ENCODE peak calls at places on chromosomes 12 and 14, in six cellular contexts. S is H1, U is HepG2, P is HCT116, F is K562, N is GM12878. G is an unnamed sample.

GRCh38 chr12:80107221-80107620 is 7.9 kb downstream of the OTOGL start:
- DNase-seq in S (no peak), U (no peak), P (no peak), F (no peak), N (peak), G (no peak)

GRCh38 chr12:76219806-76220205 is 128.4 kb downstream of the BBS10 start:
- DNase-seq in S (no peak), U (peak), P (no peak), F (no peak), N (no peak), G (no peak)

GRCh38 chr12:3036901-3037600 is 40.1 kb upstream of the TSPAN9 start:
- DNase-seq in S (no peak), U (no peak), P (no peak), F (no peak), N (no peak), G (no peak)

GRCh38 chr12:98587084-98587483 is 6.4 kb upstream of the SLC25A3 start:
- DNase-seq in S (no peak), U (no peak), P (no peak), F (no peak), N (no peak), G (no peak)

GRCh38 chr12:43292699-43293098 is 259.3 kb downstream of the ADAMTS20 start:
- DNase-seq in S (no peak), U (no peak), P (no peak), F (no peak), N (no peak), G (no peak)

GRCh38 chr14:66003082-66003740 is 483.0 kb upstream of the CCDC196 start:
- DNase-seq in S (no peak), U (no peak), P (no peak), F (no peak), N (no peak), G (no peak)

GRCh38 chr14:60649815-60650381 is 621 bp upstream of the SIX1 start:
- DNase-seq in S (no peak), U (no peak), P (no peak), F (no peak), N (no peak), G (no peak)

GRCh38 chr12:127459687-127460086 is 807.3 kb upstream of the TMEM132C start:
- DNase-seq in S (no peak), U (no peak), P (no peak), F (peak), N (no peak), G (no peak)

GRCh38 chr12:48000878-48001321 is 3.4 kb downstream of the COL2A1 start:
- DNase-seq in S (no peak), U (no peak), P (peak), F (peak), N (no peak), G (no peak)

GRCh38 chr14:34785223-34786006 is 71.0 kb upstream of the CFL2 start:
- DNase-seq in S (no peak), U (no peak), P (no peak), F (no peak), N (no peak), G (no peak)

GRCh38 chr14:32648434-32648833 is 290.2 kb upstream of the NPAS3 start:
- DNase-seq in S (no peak), U (no peak), P (no peak), F (no peak), N (no peak), G (no peak)

GRCh38 chr12:101076940-101077351 is 133.1 kb downstream of the SLC5A8 start:
- DNase-seq in S (no peak), U (no peak), P (no peak), F (no peak), N (no peak), G (no peak)

GRCh38 chr12:54370218-54370730 is 6.0 kb upstream of the GPR84 start:
- DNase-seq in S (peak), U (no peak), P (no peak), F (peak), N (no peak), G (peak)

DNA sequence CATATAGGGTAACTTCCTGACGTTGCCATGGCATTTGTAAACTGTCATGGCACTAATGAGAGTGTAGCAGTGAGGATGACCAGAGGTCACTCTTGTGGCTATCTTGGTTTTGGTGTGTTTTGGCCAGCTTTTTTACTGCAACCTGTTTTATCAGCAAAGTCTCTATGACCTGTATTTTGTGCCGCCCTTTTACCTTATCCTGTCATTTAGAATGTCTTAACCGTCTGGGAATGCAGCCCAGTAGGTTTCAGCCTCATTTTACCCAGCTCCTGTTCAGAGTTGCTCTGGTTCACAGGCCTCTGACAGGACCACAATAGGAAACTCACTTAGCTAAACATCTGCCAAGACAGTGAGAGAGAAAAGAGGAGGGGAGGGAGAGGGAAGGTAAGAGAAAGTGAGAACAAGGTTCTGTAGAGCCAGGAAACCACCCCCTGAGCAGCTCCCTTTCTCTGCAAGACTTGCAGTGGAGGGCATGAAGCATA is 64.8 kb upstream of the PLEKHG3 start:
- DNase-seq in S (no peak), U (no peak), P (no peak), F (no peak), N (no peak), G (no peak)
- TF ChIP-seq ZNF274 in S (no peak), U (no peak), P (no peak), F (no peak), N (no peak), G (no peak)

GRCh38 chr14:103071544-103072251 is 12.3 kb upstream of the LBHD2 start:
- DNase-seq in S (no peak), U (no peak), P (no peak), F (no peak), N (no peak), G (no peak)

GRCh38 chr14:103073367-103073875 is 10.6 kb upstream of the LBHD2 start:
- DNase-seq in S (no peak), U (no peak), P (no peak), F (no peak), N (no peak), G (no peak)

GRCh38 chr14:103070971-103071542 is 13.0 kb upstream of the LBHD2 start:
- DNase-seq in S (no peak), U (no peak), P (no peak), F (no peak), N (no peak), G (no peak)

GRCh38 chr14:103073876-103074698 is 9.9 kb upstream of the LBHD2 start:
- DNase-seq in S (no peak), U (no peak), P (no peak), F (no peak), N (no peak), G (no peak)

GRCh38 chr14:103072595-103073366 is 11.2 kb upstream of the LBHD2 start:
- DNase-seq in S (no peak), U (no peak), P (no peak), F (peak), N (no peak), G (no peak)
- H3K4me3 ChIP-seq in S (no peak), U (no peak), P (no peak), F (no peak), N (no peak), G (no peak)

GRCh38 chr14:67270354-67270753 is 29.1 kb downstream of the PALS1 start:
- DNase-seq in S (no peak), U (no peak), P (no peak), F (no peak), N (no peak), G (no peak)

GRCh38 chr14:67267929-67268328 is 26.7 kb downstream of the PALS1 start:
- DNase-seq in S (no peak), U (no peak), P (no peak), F (no peak), N (no peak), G (no peak)

GRCh38 chr14:67270933-67271332 is 29.7 kb downstream of the PALS1 start:
- DNase-seq in S (no peak), U (no peak), P (no peak), F (no peak), N (no peak), G (no peak)

GRCh38 chr14:67269338-67270060 is 28.3 kb downstream of the PALS1 start:
- DNase-seq in S (no peak), U (no peak), P (no peak), F (no peak), N (no peak), G (no peak)

DNA sequence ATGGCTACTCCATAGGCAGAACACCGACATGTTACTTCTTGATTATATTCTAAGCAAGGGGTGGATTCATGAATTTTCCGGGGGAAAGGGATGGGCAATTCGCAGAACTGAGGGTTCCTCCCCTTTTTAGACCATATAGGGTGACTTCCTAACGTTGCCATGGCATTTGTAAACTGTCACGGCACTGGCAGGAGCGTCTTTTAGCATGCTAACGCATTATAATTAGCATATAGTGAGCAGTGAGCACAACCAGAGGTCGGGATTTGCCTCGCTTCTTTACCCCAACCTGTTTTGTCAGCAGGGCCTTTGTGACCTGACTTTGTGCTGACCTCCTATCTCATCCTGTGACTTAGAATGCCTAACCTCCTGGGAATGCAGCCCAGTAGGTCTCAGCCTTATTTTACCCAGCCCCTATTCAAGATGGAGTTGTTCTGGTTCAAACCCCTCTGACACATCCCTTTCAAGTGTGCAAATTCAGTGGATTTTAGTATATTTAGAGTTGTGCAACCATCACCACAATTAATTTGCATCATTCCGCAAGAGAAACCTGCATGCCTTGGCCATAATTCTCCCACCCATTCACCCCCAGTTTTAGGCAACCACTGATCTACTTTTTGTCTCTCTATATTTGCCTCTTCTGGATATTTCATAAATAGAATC is 27.4 kb downstream of the PALS1 start:
- DNase-seq in S (peak), U (no peak), P (no peak), F (peak), N (no peak), G (peak)
- H3K9ac ChIP-seq in S (peak), U (no peak), P (no peak), F (no peak), N (no peak), G (no peak)

DNA sequence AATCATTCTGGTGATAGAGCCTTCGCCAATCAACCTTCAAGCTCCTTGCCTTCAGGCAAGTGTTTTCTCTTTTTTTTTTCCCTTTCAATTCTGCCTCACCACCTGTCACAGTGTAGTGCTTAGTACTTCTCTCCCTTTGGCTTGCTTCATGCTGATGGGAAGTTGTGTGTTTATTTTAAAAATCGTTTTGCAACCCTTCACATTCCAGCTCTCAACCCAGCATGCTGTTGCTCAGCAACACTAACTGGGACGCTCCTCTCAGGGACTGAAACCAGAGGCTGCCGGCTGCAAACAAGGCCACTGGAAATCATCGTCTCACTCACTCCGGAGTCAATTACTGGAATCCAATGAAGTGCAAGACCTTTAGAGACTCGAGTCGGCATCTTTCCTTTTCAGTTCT is 342.7 kb downstream of the PRKD1 start:
- DNase-seq in S (no peak), U (peak), P (no peak), F (no peak), N (no peak), G (peak)
- TF ChIP-seq ZNF274 in S (no peak), U (no peak), P (no peak), F (no peak), N (no peak), G (no peak)

GRCh38 chr12:51855586-51856428 is 7.3 kb upstream of the FIGNL2 start:
- DNase-seq in S (no peak), U (peak), P (no peak), F (no peak), N (no peak), G (peak)
- H3K4me3 ChIP-seq in S (peak), U (peak), P (no peak), F (no peak), N (no peak), G (peak)

GRCh38 chr14:23307687-23308644 is 1.3 kb downstream of the BCL2L2 start:
- DNase-seq in S (no peak), U (no peak), P (no peak), F (no peak), N (no peak), G (no peak)

GRCh38 chr14:23307146-23307447 is 464 bp downstream of the BCL2L2 start:
- DNase-seq in S (no peak), U (no peak), P (no peak), F (no peak), N (no peak), G (no peak)

GRCh38 chr14:23306412-23307145 is at the start of gene BCL2L2:
- DNase-seq in S (peak), U (peak), P (peak), F (peak), N (no peak), G (peak)

GRCh38 chr14:23308721-23309445 is 2.2 kb downstream of the BCL2L2 start:
- DNase-seq in S (no peak), U (no peak), P (no peak), F (no peak), N (no peak), G (no peak)

DNA sequence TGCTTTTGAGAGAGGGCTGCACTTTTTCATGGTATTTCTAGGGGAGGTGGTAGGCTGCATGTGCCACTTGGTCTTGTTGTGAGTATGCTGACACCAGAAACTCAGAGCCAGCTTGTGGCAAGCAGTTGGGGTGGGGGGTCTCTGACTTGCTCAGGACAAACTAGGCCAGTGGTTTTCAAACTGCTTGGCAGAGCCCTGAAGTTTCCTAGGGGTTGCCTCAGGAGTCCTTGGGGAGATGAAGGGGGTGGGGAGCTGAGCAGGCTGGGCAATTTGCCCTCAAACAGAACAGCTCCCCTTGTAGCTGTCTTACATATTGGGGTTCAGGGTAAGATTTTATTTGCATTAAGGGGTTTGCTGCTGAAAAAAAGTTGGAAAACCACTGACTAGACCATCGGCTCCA is 3.9 kb downstream of the BCL2L2 start:
- DNase-seq in S (no peak), U (no peak), P (no peak), F (no peak), N (no peak), G (no peak)
- H3K9ac ChIP-seq in S (no peak), U (no peak), P (no peak), F (no peak), N (no peak), G (no peak)

GRCh38 chr12:78037707-78038106 is 207.0 kb downstream of the NAV3 start:
- DNase-seq in S (no peak), U (no peak), P (no peak), F (no peak), N (no peak), G (no peak)

GRCh38 chr12:78038986-78039385 is 208.3 kb downstream of the NAV3 start:
- DNase-seq in S (no peak), U (no peak), P (no peak), F (no peak), N (no peak), G (no peak)

GRCh38 chr12:78038541-78038940 is 207.8 kb downstream of the NAV3 start:
- DNase-seq in S (no peak), U (no peak), P (no peak), F (no peak), N (no peak), G (no peak)

GRCh38 chr12:78036889-78037288 is 206.2 kb downstream of the NAV3 start:
- DNase-seq in S (no peak), U (no peak), P (no peak), F (no peak), N (no peak), G (no peak)

DNA sequence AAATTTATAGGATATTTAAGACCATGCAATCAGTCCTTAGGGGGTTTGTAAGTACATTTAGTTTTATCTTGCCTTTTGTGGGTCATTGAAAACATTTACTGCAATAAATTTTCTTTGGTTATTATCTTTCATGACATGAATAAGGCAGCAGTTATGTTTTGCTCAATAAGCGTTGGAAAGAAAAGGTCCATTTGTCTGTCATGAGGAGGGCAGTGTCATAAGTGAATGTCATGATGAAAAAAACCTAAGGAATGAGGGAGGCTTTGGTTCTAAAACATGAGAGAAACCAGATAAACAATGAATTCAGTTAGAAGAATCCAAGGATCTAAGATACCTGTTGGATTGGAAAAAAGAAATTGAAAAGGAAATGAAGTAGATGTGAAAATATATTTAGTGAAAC is 209.4 kb downstream of the NAV3 start:
- DNase-seq in S (no peak), U (no peak), P (no peak), F (no peak), N (no peak), G (no peak)
- TF ChIP-seq ZNF274 in S (no peak), U (no peak), P (no peak), F (no peak), N (no peak), G (no peak)

GRCh38 chr14:56195219-56195618 is 77.0 kb downstream of the PELI2 start:
- DNase-seq in S (no peak), U (no peak), P (no peak), F (no peak), N (no peak), G (no peak)
- H3K4me3 ChIP-seq in S (no peak), U (no peak), P (no peak), F (no peak), N (no peak), G (no peak)